ENCODE peak calls at places on chromosomes 11 and 22, in nine cellular contexts. S is KBM-7; M is neural crest cell; Y is GM20000; T is T-helper 17 cell; C is stimulated activated CD4-positive, alpha-beta T cell treated with anti-CD3 and anti-CD28 coated beads, Interleukin-1b, Interleukin-23, amount 100 ng/mL, for 1 hour; A is fibroblast of pulmonary artery; P is kidney; E is GM12865. U is an unnamed sample.

GRCh38 chr22:33828302-33828701 is 92.0 kb downstream of the LARGE1 start:
- DNase-seq in S (no peak), M (no peak), Y (no peak), T (no peak), C (no peak), A (no peak), P (no peak), E (peak), U (no peak)

GRCh38 chr11:47552086-47552580 is 799 bp downstream of the CELF1 start:
- DNase-seq in S (peak), M (peak), Y (no peak), T (no peak), C (no peak), A (peak), P (peak), E (peak), U (no peak)

GRCh38 chr11:69914286-69915150 is 95.3 kb upstream of the FGF3 start:
- DNase-seq in S (no peak), M (no peak), Y (no peak), T (no peak), C (no peak), A (no peak), P (peak), E (no peak), U (no peak)

GRCh38 chr22:50030315-50031188 is 18.0 kb upstream of the IL17REL start:
- DNase-seq in S (peak), M (peak), Y (peak), T (peak), C (peak), A (peak), P (peak), E (peak), U (peak)

GRCh38 chr11:88454881-88455280 is 117.3 kb upstream of the CTSC start:
- DNase-seq in S (no peak), M (no peak), Y (no peak), T (no peak), C (no peak), A (no peak), P (no peak), E (no peak), U (no peak)

GRCh38 chr22:22678970-22679369 is 34.6 kb downstream of the GGTLC2 start:
- DNase-seq in S (no peak), M (no peak), Y (no peak), T (no peak), C (no peak), A (no peak), P (no peak), E (no peak), U (no peak)

GRCh38 chr11:65788801-65789200 is 1.9 kb downstream of the OVOL1 start:
- DNase-seq in S (no peak), M (no peak), Y (no peak), T (no peak), C (no peak), A (no peak), P (peak), E (no peak), U (no peak)

GRCh38 chr11:119590651-119591308 is 138.2 kb downstream of the NECTIN1 start:
- DNase-seq in S (no peak), M (no peak), Y (no peak), T (no peak), C (no peak), A (no peak), P (no peak), E (no peak), U (no peak)

GRCh38 chr11:30471244-30471643 is 114.9 kb downstream of the MPPED2 start:
- DNase-seq in S (no peak), M (no peak), Y (no peak), T (no peak), C (no peak), A (no peak), P (no peak), E (no peak), U (no peak)

GRCh38 chr22:46113910-46114517 is 36.3 kb upstream of the PPARA start:
- DNase-seq in S (no peak), M (no peak), Y (no peak), T (no peak), C (no peak), A (no peak), P (no peak), E (no peak), U (no peak)

GRCh38 chr11:67056640-67057409 is at the start of gene RHOD:
- DNase-seq in S (no peak), M (peak), Y (peak), T (peak), C (peak), A (no peak), P (peak), E (no peak), U (peak)

GRCh38 chr22:39494471-39495120 is 7.5 kb upstream of the MIEF1 start:
- DNase-seq in S (no peak), M (no peak), Y (no peak), T (no peak), C (no peak), A (no peak), P (peak), E (no peak), U (no peak)

GRCh38 chr11:113278925-113279324 is 35.5 kb upstream of the TTC12 start:
- DNase-seq in S (no peak), M (no peak), Y (no peak), T (no peak), C (no peak), A (peak), P (no peak), E (no peak), U (no peak)

GRCh38 chr11:8102965-8103364 is 22.0 kb downstream of the TUB start:
- DNase-seq in S (no peak), M (no peak), Y (no peak), T (no peak), C (no peak), A (no peak), P (no peak), E (no peak), U (no peak)

GRCh38 chr11:121366038-121366437 is 73.5 kb downstream of the SC5D start:
- DNase-seq in S (no peak), M (no peak), Y (no peak), T (no peak), C (no peak), A (no peak), P (no peak), E (no peak), U (no peak)

GRCh38 chr11:2472428-2473186 is 27.8 kb downstream of the KCNQ1 start:
- DNase-seq in S (no peak), M (no peak), Y (no peak), T (no peak), C (no peak), A (no peak), P (peak), E (no peak), U (no peak)

GRCh38 chr11:19919050-19919561 is 206.5 kb downstream of the NAV2 start:
- DNase-seq in S (no peak), M (no peak), Y (no peak), T (no peak), C (no peak), A (peak), P (no peak), E (no peak), U (peak)

GRCh38 chr11:127804775-127805446 is 782.4 kb downstream of the ETS1 start:
- DNase-seq in S (no peak), M (no peak), Y (no peak), T (no peak), C (no peak), A (no peak), P (no peak), E (no peak), U (no peak)

GRCh38 chr22:49006207-49007012 is 821.3 kb downstream of the BRD1 start:
- DNase-seq in S (no peak), M (no peak), Y (no peak), T (no peak), C (no peak), A (no peak), P (peak), E (no peak), U (no peak)